ENCODE peak calls at places on chromosomes 6 and 20, in nine cellular contexts. P, X, I, Q, G, C, U, W and J are unnamed samples.

GRCh38 chr6:19851273-19852089 is 14.3 kb downstream of the ID4 start:
- DNase-seq in W (peak), I (peak), C (peak), Q (peak), U (no peak), G (peak), P (peak), X (peak), J (peak)

GRCh38 chr6:35534396-35535170 is 21.9 kb upstream of the TULP1 start:
- DNase-seq in I (no peak), W (no peak), X (no peak), C (no peak), Q (no peak), U (no peak), P (no peak), G (no peak), J (no peak)

GRCh38 chr6:79420054-79420453 is 117.2 kb downstream of the LCA5 start:
- DNase-seq in X (no peak), G (no peak), W (no peak), P (no peak), U (no peak), C (no peak), Q (no peak), I (no peak), J (no peak)

GRCh38 chr6:157135691-157136090 is 187.6 kb downstream of the TMEM242 start:
- DNase-seq in C (peak), X (peak), I (no peak), U (no peak), W (no peak), G (no peak), Q (no peak), P (peak), J (no peak)

GRCh38 chr6:157159339-157159738 is 164.0 kb downstream of the TMEM242 start:
- DNase-seq in W (no peak), Q (no peak), C (no peak), U (no peak), P (no peak), X (no peak), G (no peak), I (no peak), J (no peak)

GRCh38 chr6:122806290-122806689 is 17.2 kb downstream of the SMPDL3A start:
- DNase-seq in C (no peak), I (no peak), P (no peak), X (peak), W (no peak), U (no peak), Q (no peak), G (no peak), J (no peak)

GRCh38 chr6:32932132-32932868 is 8.5 kb downstream of the HLA-DMB start:
- DNase-seq in I (no peak), U (no peak), Q (no peak), G (no peak), X (peak), P (peak), W (no peak), C (peak), J (no peak)

GRCh38 chr20:24423794-24424307 is 45.6 kb upstream of the SYNDIG1 start:
- DNase-seq in U (no peak), I (no peak), P (no peak), C (no peak), X (no peak), Q (no peak), W (no peak), G (no peak), J (peak)

GRCh38 chr20:54648421-54649142 is 173.2 kb downstream of the DOK5 start:
- DNase-seq in G (no peak), C (no peak), I (no peak), U (no peak), W (no peak), X (no peak), P (no peak), Q (no peak), J (no peak)

GRCh38 chr20:54469952-54470351 is 5.4 kb upstream of the DOK5 start:
- DNase-seq in I (no peak), U (no peak), P (no peak), W (no peak), Q (no peak), G (peak), X (no peak), C (no peak), J (no peak)

GRCh38 chr6:134480593-134480992 is 162.7 kb upstream of the SGK1 start:
- DNase-seq in C (no peak), Q (no peak), W (no peak), G (no peak), I (no peak), P (peak), X (peak), U (no peak), J (no peak)

GRCh38 chr6:12269100-12269499 is 21.1 kb upstream of the EDN1 start:
- DNase-seq in W (no peak), C (no peak), P (no peak), Q (no peak), U (no peak), G (no peak), X (no peak), I (no peak), J (no peak)

GRCh38 chr6:2185056-2185455 is 60.3 kb downstream of the GMDS start:
- DNase-seq in U (no peak), Q (no peak), P (peak), G (no peak), X (peak), W (no peak), I (no peak), C (no peak), J (no peak)

GRCh38 chr20:50423758-50424157 is 86.4 kb upstream of the PTPN1 start:
- DNase-seq in G (no peak), W (no peak), Q (no peak), X (no peak), C (no peak), P (no peak), I (no peak), U (no peak), J (no peak)

GRCh38 chr20:14838663-14839650 is 501.5 kb upstream of the FLRT3 start:
- DNase-seq in G (no peak), I (no peak), X (no peak), Q (no peak), W (no peak), U (no peak), P (peak), C (no peak), J (peak)

GRCh38 chr6:106692112-106692822 is 62.9 kb downstream of the QRSL1 start:
- DNase-seq in X (peak), W (no peak), C (peak), G (no peak), I (no peak), Q (no peak), P (peak), U (no peak), J (no peak)

GRCh38 chr20:46900826-46901225 is 6.2 kb downstream of the EYA2 start:
- DNase-seq in C (no peak), I (no peak), U (no peak), G (no peak), Q (no peak), P (no peak), W (no peak), X (no peak), J (peak)

GRCh38 chr6:72363844-72364740 is 257.8 kb upstream of the KCNQ5 start:
- DNase-seq in U (no peak), P (peak), W (no peak), G (no peak), X (peak), I (no peak), C (peak), Q (no peak), J (no peak)

GRCh38 chr6:149852180-149852579 is 12.0 kb downstream of the LRP11 start:
- DNase-seq in I (no peak), P (peak), Q (peak), G (no peak), W (no peak), C (no peak), U (no peak), X (peak), J (peak)

GRCh38 chr6:3884007-3884745 is 35.0 kb downstream of the FAM50B start:
- DNase-seq in W (peak), G (no peak), X (peak), Q (no peak), I (no peak), C (peak), U (no peak), P (peak), J (no peak)

GRCh38 chr6:3885262-3886036 is 36.3 kb downstream of the FAM50B start:
- DNase-seq in U (no peak), I (no peak), X (no peak), G (no peak), W (peak), C (no peak), P (no peak), Q (no peak), J (peak)

GRCh38 chr6:3882865-3883264 is 33.7 kb downstream of the FAM50B start:
- DNase-seq in U (no peak), G (no peak), Q (no peak), I (no peak), C (peak), W (no peak), X (peak), P (peak), J (no peak)

GRCh38 chr6:3888153-3888957 is 39.2 kb downstream of the FAM50B start:
- DNase-seq in I (no peak), U (peak), G (no peak), W (no peak), X (no peak), P (no peak), C (no peak), Q (no peak), J (no peak)

GRCh38 chr6:3887150-3887700 is 38.1 kb downstream of the FAM50B start:
- DNase-seq in P (peak), X (peak), I (no peak), W (no peak), C (peak), Q (no peak), U (no peak), G (peak), J (peak)
- TF ChIP-seq CTCF in P (peak), X (peak), I (no peak), W (no peak), C (peak), Q (peak), U (peak), G (peak), J (peak)

GRCh38 chr6:22470454-22471368 is 98.7 kb upstream of the HDGFL1 start:
- DNase-seq in G (peak), C (no peak), Q (no peak), U (no peak), X (peak), P (peak), I (no peak), W (no peak), J (peak)
- TF ChIP-seq CTCF in G (peak), C (no peak), Q (no peak), U (no peak), X (peak), P (no peak), I (no peak), W (no peak), J (peak)

DNA sequence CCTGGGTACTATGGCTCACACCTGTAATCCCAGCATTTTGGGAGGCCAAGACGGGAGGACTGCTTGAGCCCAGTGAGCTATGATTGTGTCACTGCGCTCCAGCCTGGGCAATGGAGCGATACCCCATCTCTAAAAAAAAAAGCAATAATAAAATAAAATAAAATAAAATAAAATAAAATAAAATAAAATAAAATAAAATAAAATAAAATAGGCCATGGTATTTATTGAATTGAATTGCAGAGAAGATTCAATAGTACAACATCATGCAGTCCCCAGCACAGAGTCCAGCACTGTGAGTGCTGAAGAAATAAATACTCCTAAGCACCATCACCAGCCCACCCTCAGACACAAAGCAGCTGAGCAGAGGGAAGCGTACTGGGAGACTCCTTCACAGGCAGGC is 144.7 kb downstream of the RALGAPA2 start:
- DNase-seq in U (no peak), X (no peak), I (no peak), P (no peak), Q (no peak), G (no peak), C (no peak), W (no peak), J (no peak)
- TF ChIP-seq CTCF in U (no peak), X (no peak), I (no peak), P (no peak), Q (no peak), G (no peak), C (no peak), W (no peak), J (no peak)

GRCh38 chr6:159094444-159095252 is 49.9 kb upstream of the TAGAP start:
- DNase-seq in P (no peak), Q (peak), G (no peak), I (no peak), W (no peak), C (no peak), X (no peak), U (peak), J (peak)

GRCh38 chr6:159097256-159097655 is 52.5 kb upstream of the TAGAP start:
- DNase-seq in Q (no peak), X (no peak), P (no peak), G (no peak), I (no peak), W (no peak), U (no peak), C (no peak), J (no peak)

GRCh38 chr6:159093608-159094443 is 49.0 kb upstream of the TAGAP start:
- DNase-seq in X (no peak), W (no peak), I (no peak), Q (no peak), P (no peak), C (no peak), G (no peak), U (no peak), J (no peak)

GRCh38 chr6:159092631-159093030 is 47.8 kb upstream of the TAGAP start:
- DNase-seq in I (no peak), C (no peak), X (peak), P (no peak), W (no peak), G (no peak), Q (no peak), U (no peak), J (no peak)

GRCh38 chr6:159095561-159096095 is 50.8 kb upstream of the TAGAP start:
- DNase-seq in W (no peak), I (no peak), U (no peak), Q (peak), G (no peak), P (no peak), C (no peak), X (no peak), J (no peak)
- TF ChIP-seq CTCF in W (no peak), I (no peak), U (no peak), Q (peak), G (no peak), P (no peak), C (no peak), X (no peak), J (no peak)

DNA sequence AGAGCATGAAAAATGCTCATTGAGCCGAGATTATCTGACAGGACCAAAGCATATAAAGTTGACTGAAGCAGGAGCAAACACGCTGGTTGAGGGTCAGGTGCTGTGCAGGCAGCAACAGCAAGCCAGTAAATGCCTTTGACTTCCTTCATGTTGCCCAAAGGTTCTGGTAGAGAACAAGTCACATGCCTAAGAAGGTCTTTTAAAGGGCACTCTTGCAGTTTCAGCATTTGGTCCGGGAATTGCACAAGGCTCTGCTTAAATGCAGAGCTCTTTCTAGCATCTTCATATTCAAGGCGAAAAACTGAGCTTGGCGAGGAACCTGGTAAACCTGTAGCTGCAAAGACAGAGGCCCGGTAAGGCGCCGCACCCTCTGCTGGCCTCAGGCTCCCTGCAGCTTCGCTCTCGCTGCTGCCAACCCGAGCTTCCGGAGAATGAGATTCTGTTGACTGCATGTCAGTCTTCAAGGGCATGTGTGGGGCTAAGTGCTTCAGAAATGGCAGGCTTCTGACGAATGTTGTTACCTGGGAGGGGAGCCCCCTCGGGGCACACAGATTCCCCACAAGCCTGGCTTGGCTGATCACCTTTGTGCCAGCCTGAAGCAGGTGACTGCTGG is 205.2 kb downstream of the KIF16B start:
- DNase-seq in U (no peak), C (no peak), G (no peak), W (no peak), I (no peak), P (no peak), Q (no peak), X (no peak), J (no peak)
- TF ChIP-seq CTCF in U (no peak), C (no peak), G (no peak), W (no peak), I (no peak), P (no peak), Q (no peak), X (no peak), J (no peak)